ENCODE peak calls at places on chromosomes 6 and 20, in eight cellular contexts. Y is tibial artery; L is CD8-positive, alpha-beta memory T cell; K is lung; X is stomach; I is lower lobe of right lung; M is CD4-positive, CD25-positive, alpha-beta regulatory T cell; E is CD4-positive, alpha-beta T cell. O is an unnamed sample.

GRCh38 chr20:14600527-14600926 is 263.1 kb upstream of the FLRT3 start:
- DNase-seq in Y (no peak), L (no peak), K (no peak), X (no peak), I (no peak), M (no peak), E (no peak), O (no peak)

GRCh38 chr6:159170999-159171712 is 2.0 kb downstream of the FNDC1 start:
- DNase-seq in Y (no peak), L (no peak), K (no peak), X (no peak), I (no peak), M (no peak), E (no peak), O (no peak)

GRCh38 chr20:48791666-48792071 is 36.1 kb downstream of the PREX1 start:
- DNase-seq in Y (peak; percentile 76), L (no peak), K (no peak), X (no peak), I (no peak), M (no peak), E (no peak), O (no peak)

GRCh38 chr6:170360476-170360875 is 53.9 kb downstream of the FAM120B start:
- DNase-seq in Y (no peak), L (no peak), K (no peak), X (no peak), I (no peak), M (no peak), E (no peak), O (no peak)

GRCh38 chr20:21767739-21768223 is 62.3 kb downstream of the PAX1 start:
- DNase-seq in Y (no peak), L (no peak), K (no peak), X (no peak), I (peak; percentile 46), M (no peak), E (no peak), O (no peak)

GRCh38 chr6:149846321-149846720 is 17.8 kb downstream of the LRP11 start:
- DNase-seq in Y (no peak), L (no peak), K (peak; percentile 60), X (peak; percentile 48), I (peak; percentile 77), M (no peak), E (no peak), O (no peak)

GRCh38 chr6:158031445-158032353 is 50.0 kb downstream of the SYNJ2 start:
- DNase-seq in Y (peak; percentile 85), L (peak; percentile 48), K (peak; percentile 41), X (peak; percentile 55), I (peak; percentile 82), M (peak; percentile 32), E (peak; percentile 16), O (no peak)

GRCh38 chr6:152701863-152702401 is 4.2 kb downstream of the MYCT1 start:
- DNase-seq in Y (no peak), L (no peak), K (no peak), X (no peak), I (no peak), M (no peak), E (no peak), O (no peak)

GRCh38 chr6:116557863-116558262 is 4.3 kb downstream of the CALHM4 start:
- DNase-seq in Y (no peak), L (no peak), K (peak; percentile 34), X (no peak), I (no peak), M (no peak), E (no peak), O (no peak)

GRCh38 chr6:157848693-157849092 is 25.6 kb downstream of the SNX9 start:
- DNase-seq in Y (no peak), L (no peak), K (no peak), X (no peak), I (no peak), M (no peak), E (no peak), O (no peak)

GRCh38 chr6:31368461-31368860 is 11.5 kb upstream of the HLA-B start:
- DNase-seq in Y (no peak), L (no peak), K (no peak), X (no peak), I (no peak), M (no peak), E (no peak), O (no peak)

GRCh38 chr6:152723398-152723797 is 25.7 kb downstream of the MYCT1 start:
- DNase-seq in Y (no peak), L (no peak), K (no peak), X (no peak), I (no peak), M (no peak), E (no peak), O (no peak)

GRCh38 chr6:158795516-158795915 is 23.7 kb downstream of the EZR start:
- DNase-seq in Y (no peak), L (no peak), K (no peak), X (peak; percentile 20), I (no peak), M (no peak), E (no peak), O (no peak)

GRCh38 chr6:148513145-148514071 is 170.8 kb downstream of the SASH1 start:
- DNase-seq in Y (no peak), L (no peak), K (no peak), X (no peak), I (no peak), M (no peak), E (no peak), O (no peak)

GRCh38 chr20:11582073-11582472 is 335.6 kb upstream of the BTBD3 start:
- DNase-seq in Y (no peak), L (no peak), K (no peak), X (no peak), I (no peak), M (no peak), E (no peak), O (no peak)

GRCh38 chr6:128036808-128037570 is 136.1 kb upstream of the THEMIS start:
- DNase-seq in Y (no peak), L (no peak), K (no peak), X (no peak), I (no peak), M (no peak), E (no peak), O (no peak)

GRCh38 chr6:36595168-36595818 is 1.1 kb downstream of the SRSF3 start:
- DNase-seq in Y (peak; percentile 75), L (peak; percentile 37), K (no peak), X (no peak), I (no peak), M (peak; percentile 54), E (no peak), O (no peak)

GRCh38 chr6:166167258-166167731 is 356 bp downstream of the TBXT start:
- DNase-seq in Y (no peak), L (no peak), K (no peak), X (no peak), I (no peak), M (no peak), E (no peak), O (no peak)

GRCh38 chr20:45843506-45843905 is 9.9 kb downstream of the SNX21 start:
- DNase-seq in Y (no peak), L (no peak), K (no peak), X (no peak), I (no peak), M (no peak), E (no peak), O (no peak)

DNA sequence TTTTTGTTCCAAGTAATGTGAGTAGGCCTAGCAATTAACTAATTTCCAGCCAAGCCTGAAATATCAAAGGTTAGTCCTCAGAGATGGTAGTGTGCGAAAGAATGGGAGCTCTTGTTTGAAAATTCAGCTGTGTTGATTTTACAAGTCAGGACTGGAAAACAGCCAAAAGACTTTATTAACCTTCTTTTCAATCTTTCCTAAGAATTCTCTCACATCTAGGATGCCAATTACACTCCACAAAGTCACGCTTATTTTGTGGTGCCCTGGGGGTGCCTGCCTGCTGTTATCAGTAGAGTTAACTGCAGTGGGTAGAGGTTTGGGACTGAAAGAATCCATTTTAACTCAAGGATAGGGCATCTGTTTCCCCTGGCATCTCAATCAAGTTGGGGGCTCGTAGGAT is 30.7 kb upstream of the MAP3K4 start:
- DNase-seq in Y (no peak), L (no peak), K (no peak), X (no peak), I (no peak), M (no peak), E (no peak), O (no peak)
- H3K9me3 ChIP-seq in Y (no peaks in the 10 kb centered on the region), L (no peaks in the 10 kb centered on the region), K (no peaks in the 10 kb centered on the region), X (no peaks in the 10 kb centered on the region), I (no peaks in the 10 kb centered on the region), M (no peaks in the 10 kb centered on the region), E (no peaks in the 10 kb centered on the region), O (no peaks in the 10 kb centered on the region)

GRCh38 chr6:81023007-81023582 is 729.4 kb downstream of the TENT5A start:
- DNase-seq in Y (no peak), L (no peak), K (no peak), X (no peak), I (no peak), M (peak; percentile 1), E (no peak), O (no peak)

GRCh38 chr6:81026041-81026553 is 726.4 kb downstream of the TENT5A start:
- DNase-seq in Y (no peak), L (no peak), K (no peak), X (no peak), I (no peak), M (no peak), E (no peak), O (no peak)

GRCh38 chr6:81023708-81024107 is 728.8 kb downstream of the TENT5A start:
- DNase-seq in Y (no peak), L (no peak), K (no peak), X (no peak), I (no peak), M (no peak), E (no peak), O (no peak)
- H3K9me3 ChIP-seq in Y (no peaks in the 10 kb centered on the region), L (no peaks in the 10 kb centered on the region), K (peaks cover 4% of the 10 kb centered on the region), X (no peaks in the 10 kb centered on the region), I (no peaks in the 10 kb centered on the region), M (peaks cover 21% of the 10 kb centered on the region), E (no peaks in the 10 kb centered on the region), O (no peaks in the 10 kb centered on the region)

DNA sequence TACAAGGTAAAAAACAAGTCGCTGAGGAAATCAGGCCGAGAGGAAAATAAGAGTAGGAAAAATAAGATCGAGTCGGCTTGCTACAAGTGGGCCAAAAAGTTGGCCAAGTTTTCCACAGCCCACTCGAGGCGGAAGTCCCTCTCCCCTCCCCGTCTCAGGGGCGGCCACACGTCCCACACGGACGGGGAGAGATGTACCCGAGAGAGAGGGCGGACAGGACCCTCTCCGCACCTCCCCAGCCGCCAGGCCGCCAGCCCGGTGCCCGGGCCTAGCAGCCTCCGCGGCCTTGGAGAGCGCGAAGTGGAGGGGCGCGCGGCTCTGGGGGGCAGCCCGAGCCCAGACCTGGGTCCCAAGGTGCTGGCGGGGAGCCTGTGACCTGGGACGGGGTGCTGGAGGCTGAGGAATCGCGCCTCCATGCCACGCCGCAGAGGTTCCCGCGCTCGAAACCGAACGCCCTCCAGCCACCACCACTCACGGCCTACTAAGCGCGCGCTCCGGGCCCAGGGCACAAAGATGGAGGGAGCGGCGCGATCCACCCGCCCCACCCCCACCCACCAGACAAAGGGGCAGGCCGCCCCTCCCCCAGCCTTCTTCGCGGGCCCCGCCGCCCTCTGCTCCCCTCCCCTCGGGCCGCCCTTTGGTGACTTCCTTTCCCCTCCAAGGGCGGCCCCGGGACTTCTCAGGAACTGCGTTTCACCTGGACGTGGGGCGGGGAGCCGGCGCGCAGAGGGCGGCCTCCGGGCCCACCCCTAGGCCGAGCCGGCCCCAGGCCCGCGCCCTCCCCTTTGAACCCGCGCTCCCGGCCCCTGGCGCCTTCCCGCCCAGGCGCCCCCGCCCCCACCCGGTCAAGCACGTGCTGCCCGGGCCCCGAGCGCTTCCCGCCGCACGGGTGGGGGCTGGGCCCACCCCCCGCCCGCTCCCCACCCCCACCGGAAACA is 1.7 kb upstream of the HMGA1 start:
- DNase-seq in Y (no peak), L (peak; percentile 23), K (peak; percentile 60), X (no peak), I (peak; percentile 66), M (peak; percentile 39), E (peak; percentile 27), O (peak; percentile 41)
- H3K9me3 ChIP-seq in Y (no peaks in the 10 kb centered on the region), L (no peaks in the 10 kb centered on the region), K (no peaks in the 10 kb centered on the region), X (no peaks in the 10 kb centered on the region), I (no peaks in the 10 kb centered on the region), M (no peaks in the 10 kb centered on the region), E (no peaks in the 10 kb centered on the region), O (no peaks in the 10 kb centered on the region)

GRCh38 chr20:55792049-55792448 is 213.3 kb downstream of the CBLN4 start:
- DNase-seq in Y (no peak), L (no peak), K (no peak), X (no peak), I (no peak), M (no peak), E (no peak), O (no peak)
- H3K9me3 ChIP-seq in Y (no peaks in the 10 kb centered on the region), L (no peaks in the 10 kb centered on the region), K (peaks cover under 1% of the 10 kb centered on the region), X (no peaks in the 10 kb centered on the region), I (no peaks in the 10 kb centered on the region), M (no peaks in the 10 kb centered on the region), E (no peaks in the 10 kb centered on the region), O (no peaks in the 10 kb centered on the region)